ENCODE peak calls at places on chromosomes 6 and 20, in eight cellular contexts. E is glomerular endothelial cell; N is non-pigmented ciliary epithelial cell; L is posterior cingulate gyrus; Z is head of caudate nucleus; X is stimulated activated CD4-positive, alpha-beta T cell treated with anti-CD3 and anti-CD28 coated beads, Interleukin-2, amount 100 ng/mL, for 4 hours; C is left lung; U is sigmoid colon. Y is an unnamed sample.

GRCh38 chr6:145829102-145829501 is 14.5 kb upstream of the FBXO30 start:
- DNase-seq in E (no peak), C (peak), U (no peak), N (no peak), L (no peak), Z (no peak), X (no peak), Y (no peak)

GRCh38 chr20:48538058-48538825 is 289.6 kb downstream of the PREX1 start:
- DNase-seq in L (no peak), C (no peak), U (no peak), X (no peak), Z (no peak), N (peak), E (no peak), Y (no peak)

GRCh38 chr6:47061631-47062300 is 19.6 kb upstream of the ADGRF1 start:
- DNase-seq in U (peak), C (no peak), Z (peak), L (no peak), X (no peak), N (no peak), E (no peak), Y (no peak)

GRCh38 chr6:161924516-161925116 is 650.8 kb upstream of the AGPAT4 start:
- DNase-seq in N (no peak), Z (no peak), L (no peak), U (no peak), E (no peak), X (no peak), C (no peak), Y (no peak)

GRCh38 chr6:111482236-111482958 is 621 bp downstream of the REV3L start:
- DNase-seq in N (no peak), X (peak), E (no peak), C (peak), U (peak), Z (peak), L (peak), Y (no peak)

GRCh38 chr6:28609672-28610071 is 84.0 kb downstream of the GPX5 start:
- DNase-seq in X (no peak), N (no peak), C (no peak), L (no peak), U (no peak), Z (no peak), E (no peak), Y (no peak)

GRCh38 chr6:166555066-166555465 is 31.4 kb downstream of the RAMACL start:
- DNase-seq in E (no peak), X (no peak), L (no peak), Z (no peak), N (no peak), C (no peak), U (no peak), Y (peak)

GRCh38 chr6:89360415-89360999 is 8.0 kb upstream of the UBE2J1 start:
- DNase-seq in Z (no peak), U (no peak), L (no peak), X (no peak), C (no peak), E (no peak), N (no peak), Y (no peak)

GRCh38 chr6:170455335-170455979 is 97.7 kb downstream of the PSMB1 start:
- DNase-seq in U (no peak), C (no peak), Z (no peak), X (no peak), L (no peak), E (no peak), N (no peak), Y (peak)

GRCh38 chr20:16701296-16701695 is 28.5 kb upstream of the SNRPB2 start:
- DNase-seq in N (no peak), C (no peak), U (no peak), E (no peak), X (no peak), L (no peak), Z (peak), Y (no peak)

GRCh38 chr6:35342258-35343091 is at the start of gene PPARD:
- DNase-seq in C (peak), N (peak), U (peak), Z (peak), L (peak), X (peak), E (no peak), Y (peak)

GRCh38 chr6:52155791-52156576 is 30.2 kb upstream of the IL17A start:
- DNase-seq in L (no peak), Z (no peak), C (no peak), N (no peak), U (no peak), E (peak), X (no peak), Y (no peak)

GRCh38 chr20:34222208-34222607 is 19.0 kb upstream of the ASIP start:
- DNase-seq in C (no peak), X (no peak), U (no peak), N (peak), Z (no peak), L (no peak), E (no peak), Y (no peak)

GRCh38 chr6:135701426-135701825 is 150.1 kb upstream of the PDE7B start:
- DNase-seq in U (no peak), C (no peak), L (no peak), X (no peak), Z (no peak), N (no peak), E (no peak), Y (no peak)

GRCh38 chr20:36824142-36824940 is 50.8 kb upstream of the DSN1 start:
- DNase-seq in X (no peak), Z (no peak), L (no peak), N (no peak), E (no peak), C (no peak), U (no peak), Y (no peak)

GRCh38 chr6:166112580-166112979 is 55.1 kb downstream of the TBXT start:
- DNase-seq in U (no peak), Z (no peak), L (peak), N (no peak), X (no peak), E (no peak), C (no peak), Y (no peak)

GRCh38 chr20:22583773-22584629 is at the start of gene FOXA2:
- DNase-seq in N (no peak), C (peak), E (no peak), L (no peak), X (no peak), U (no peak), Z (no peak), Y (no peak)

GRCh38 chr20:19609642-19610223 is 148.3 kb upstream of the RIN2 start:
- DNase-seq in E (no peak), X (no peak), C (no peak), U (no peak), N (no peak), L (no peak), Z (no peak), Y (no peak)

GRCh38 chr20:18077157-18077556 is 19.4 kb upstream of the OVOL2 start:
- DNase-seq in U (no peak), X (no peak), N (no peak), L (no peak), E (no peak), C (no peak), Z (no peak), Y (no peak)

GRCh38 chr6:7479801-7480266 is 61.6 kb upstream of the DSP start:
- DNase-seq in U (no peak), X (no peak), L (no peak), C (no peak), N (no peak), Z (no peak), E (no peak), Y (no peak)

GRCh38 chr6:119037941-119038623 is 40.4 kb downstream of the FAM184A start:
- DNase-seq in C (no peak), N (no peak), U (no peak), Z (no peak), X (no peak), E (no peak), L (no peak), Y (no peak)

GRCh38 chr20:17806739-17807441 is 107.1 kb downstream of the BANF2 start:
- DNase-seq in N (peak), U (peak), L (peak), C (no peak), X (no peak), Z (no peak), E (no peak), Y (peak)

GRCh38 chr6:97632392-97632791 is 349.4 kb upstream of the MMS22L start:
- DNase-seq in E (no peak), N (no peak), U (no peak), L (no peak), Z (no peak), C (no peak), X (no peak), Y (no peak)

GRCh38 chr20:15030826-15031225 is 693.4 kb upstream of the FLRT3 start:
- DNase-seq in N (no peak), U (no peak), L (no peak), E (no peak), C (no peak), Z (no peak), X (no peak), Y (no peak)

GRCh38 chr6:28982476-28983266 is 22.4 kb downstream of the ZNF311 start:
- DNase-seq in N (no peak), Z (peak), X (no peak), C (no peak), L (no peak), E (peak), U (no peak), Y (no peak)

GRCh38 chr20:57616143-57616951 is 3.9 kb downstream of the ZBP1 start:
- DNase-seq in L (peak), N (no peak), U (no peak), E (no peak), Z (peak), C (peak), X (no peak), Y (no peak)

GRCh38 chr6:84193140-84193708 is 34.2 kb downstream of the CEP162 start:
- DNase-seq in X (no peak), U (no peak), L (no peak), N (peak), Z (no peak), E (peak), C (no peak), Y (no peak)

GRCh38 chr6:148593130-148593812 is 153.6 kb upstream of the UST start:
- DNase-seq in C (no peak), E (no peak), U (no peak), N (peak), L (no peak), X (no peak), Z (no peak), Y (no peak)

GRCh38 chr6:167683028-167683862 is 143.5 kb upstream of the AFDN start:
- DNase-seq in N (peak), C (no peak), U (peak), Z (peak), L (peak), X (no peak), E (peak), Y (no peak)

GRCh38 chr6:132830236-132830799 is 15.9 kb downstream of the RPS12 start:
- DNase-seq in X (no peak), N (no peak), L (no peak), U (no peak), E (no peak), Z (no peak), C (no peak), Y (no peak)

GRCh38 chr6:14863896-14864850 is 381.7 kb upstream of the JARID2 start:
- DNase-seq in Z (no peak), U (no peak), C (no peak), X (no peak), E (no peak), L (no peak), N (no peak), Y (no peak)

GRCh38 chr6:147738516-147739187 is 230.2 kb downstream of the SAMD5 start:
- DNase-seq in Z (no peak), L (no peak), U (no peak), X (no peak), C (no peak), E (no peak), N (no peak), Y (no peak)

GRCh38 chr6:149925974-149926777 is 3.3 kb upstream of the RAET1G start:
- DNase-seq in U (peak), N (no peak), C (peak), L (peak), E (peak), Z (peak), X (peak), Y (peak)

GRCh38 chr6:161367472-161367871 is 93.6 kb upstream of the AGPAT4 start:
- DNase-seq in X (no peak), Z (peak), C (no peak), U (no peak), E (no peak), L (no peak), N (no peak), Y (no peak)

GRCh38 chr20:37327748-37328147 is 18.2 kb upstream of the SRC start:
- DNase-seq in U (peak), L (no peak), Z (no peak), C (peak), N (no peak), E (no peak), X (no peak), Y (no peak)

GRCh38 chr6:100455230-100456124 is 9.2 kb downstream of the SIM1 start:
- DNase-seq in N (no peak), L (no peak), C (no peak), X (no peak), Z (no peak), U (no peak), E (no peak), Y (no peak)

GRCh38 chr6:35360349-35361138 is 18.2 kb downstream of the PPARD start:
- DNase-seq in C (no peak), U (peak), N (no peak), X (no peak), E (no peak), L (peak), Z (peak), Y (no peak)

GRCh38 chr20:34776177-34776576 is 49.3 kb downstream of the NCOA6 start:
- DNase-seq in U (no peak), L (no peak), X (no peak), C (peak), N (no peak), E (no peak), Z (no peak), Y (no peak)

GRCh38 chr6:107115695-107116327 is 496 bp upstream of the BEND3 start:
- DNase-seq in C (peak), Z (peak), U (peak), L (peak), X (peak), N (no peak), E (no peak), Y (peak)